ENCODE peak calls at places on chromosome 17, in five cellular contexts. P is CD8-positive, alpha-beta T cell; L is HEK293T; A is anterior cingulate cortex; D is hippocampal formation. H is an unnamed sample.

GRCh38 chr17:61015966-61016365 is 338.3 kb downstream of the BCAS3 start:
- DNase-seq in L (no peak), A (no peak), D (no peak), P (no peak), H (no peak)

GRCh38 chr17:75032896-75033294 is 13.9 kb downstream of the ATP5PD start:
- DNase-seq in L (no peak), A (no peak), D (no peak), P (no peak), H (no peak)

GRCh38 chr17:290626-291025 is 62.0 kb downstream of the RPH3AL start:
- DNase-seq in A (no peak), D (no peak), P (no peak), L (no peak), H (no peak)

GRCh38 chr17:83024205-83024971 is 55.0 kb upstream of the METRNL start:
- DNase-seq in P (no peak), L (no peak), A (no peak), D (no peak), H (no peak)

GRCh38 chr17:55887531-55887930 is 136.7 kb downstream of the PCTP start:
- DNase-seq in P (no peak), L (no peak), A (no peak), D (no peak), H (no peak)

GRCh38 chr17:15999974-16000827 is 577 bp downstream of the TTC19 start:
- DNase-seq in A (no peak), D (no peak), P (no peak), L (peak), H (peak)

GRCh38 chr17:45963889-45964288 is 35.2 kb upstream of the STH start:
- DNase-seq in D (no peak), A (no peak), P (no peak), L (no peak), H (no peak)

GRCh38 chr17:82232876-82233785 is 4.3 kb downstream of the SLC16A3 start:
- DNase-seq in L (no peak), D (no peak), P (no peak), A (no peak), H (no peak)

GRCh38 chr17:49257296-49257695 is 26.7 kb upstream of the PHOSPHO1 start:
- DNase-seq in A (no peak), P (no peak), D (no peak), L (no peak), H (no peak)

H was measured in foreskin keratinocyte.